ENCODE peak calls at places on chromosomes 2 and 18, in five cellular contexts. O is lower leg skin, R is PC-3, F is BJ, X is A549. S is an unnamed sample.

GRCh38 chr2:230906471-230907230 is 18.4 kb downstream of the GPR55 start:
- DNase-seq in R (no peak), F (no peak), X (no peak), O (peak; percentile 70), S (no peak)

GRCh38 chr2:20523798-20524197 is 76.9 kb downstream of the RHOB start:
- DNase-seq in O (no peak), X (no peak), F (no peak), R (no peak), S (no peak)

GRCh38 chr18:59631583-59632181 is 65.5 kb downstream of the CCBE1 start:
- DNase-seq in O (no peak), R (peak; percentile 59), X (peak; percentile 6), F (no peak), S (no peak)

GRCh38 chr2:200627110-200627770 is 41.4 kb downstream of the AOX1 start:
- DNase-seq in O (no peak), X (no peak), R (no peak), F (no peak), S (no peak)

GRCh38 chr2:105504459-105504858 is 105.6 kb upstream of the FHL2 start:
- DNase-seq in R (no peak), X (no peak), O (no peak), F (no peak), S (no peak)

GRCh38 chr2:66862871-66863650 is 428.1 kb downstream of the MEIS1 start:
- DNase-seq in F (no peak), X (no peak), R (peak; percentile 48), O (no peak), S (no peak)

GRCh38 chr2:234690569-234691225 is 193.8 kb upstream of the ARL4C start:
- DNase-seq in R (peak; percentile 67), F (no peak), X (no peak), O (no peak), S (peak; percentile 53)

GRCh38 chr2:25300001-25300400 is 41.7 kb downstream of the DNMT3A start:
- DNase-seq in F (no peak), R (no peak), X (no peak), O (no peak), S (no peak)

GRCh38 chr2:18479901-18480369 is 80.5 kb downstream of the RDH14 start:
- DNase-seq in R (no peak), O (peak; percentile 91), F (no peak), X (no peak), S (no peak)

GRCh38 chr2:85954192-85954900 is 65.6 kb upstream of the ST3GAL5 start:
- DNase-seq in X (no peak), R (no peak), F (no peak), O (no peak), S (no peak)

GRCh38 chr2:14750433-14750832 is 117.9 kb downstream of the LRATD1 start:
- DNase-seq in X (no peak), R (no peak), F (no peak), O (no peak), S (no peak)

GRCh38 chr2:176443941-176444340 is 174.7 kb downstream of the MTX2 start:
- DNase-seq in X (no peak), F (no peak), R (no peak), O (no peak), S (no peak)

GRCh38 chr18:56900195-56901094 is 246.4 kb upstream of the BOD1L2 start:
- DNase-seq in X (no peak), O (no peak), R (no peak), F (no peak), S (no peak)

GRCh38 chr2:215696998-215697397 is 261.1 kb upstream of the FN1 start:
- DNase-seq in R (no peak), X (no peak), O (no peak), F (no peak), S (no peak)

GRCh38 chr2:172965433-172965832 is 110.2 kb upstream of the MAP3K20 start:
- DNase-seq in R (no peak), O (no peak), X (no peak), F (no peak), S (no peak)

GRCh38 chr2:219551863-219552381 is 8.1 kb downstream of the TMEM198 start:
- DNase-seq in O (no peak), F (no peak), R (no peak), X (no peak), S (no peak)

GRCh38 chr2:406231-406630 is 118.3 kb upstream of the ALKAL2 start:
- DNase-seq in X (no peak), O (peak; percentile 60), F (no peak), R (no peak), S (no peak)

GRCh38 chr2:204842731-204843490 is 297.6 kb downstream of the PARD3B start:
- DNase-seq in F (peak; percentile 86), O (peak; percentile 82), X (peak; percentile 25), R (peak; percentile 84), S (no peak)

GRCh38 chr2:181310967-181311366 is 146.2 kb upstream of the ITGA4 start:
- DNase-seq in F (no peak), X (no peak), R (no peak), O (no peak), S (no peak)

GRCh38 chr18:2998644-2999043 is 14.3 kb downstream of the LPIN2 start:
- DNase-seq in F (no peak), X (no peak), R (no peak), O (no peak), S (no peak)
- H3K4me3 ChIP-seq in F (no peak overlapping the region), X (no peak overlapping the region), R (no peak overlapping the region), O (no peak overlapping the region), S (no peak overlapping the region)

DNA sequence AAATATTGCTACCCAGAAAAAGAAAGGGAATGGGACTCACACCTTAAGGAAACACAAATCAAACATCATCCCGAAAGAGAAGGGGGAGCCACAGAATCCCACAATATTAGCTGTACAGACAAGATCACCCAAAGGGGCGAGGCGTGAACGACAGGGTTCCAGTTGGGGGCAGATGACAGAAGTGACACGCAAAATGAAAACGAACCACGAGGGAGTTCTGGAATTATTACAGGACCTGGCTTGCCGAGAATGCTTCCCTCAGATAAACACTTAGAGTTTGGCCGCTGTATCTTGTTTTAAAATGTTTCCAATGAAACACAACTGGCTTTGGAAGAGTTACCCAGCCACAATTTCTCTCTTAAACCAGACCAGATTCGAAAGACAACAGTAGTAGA is 60.4 kb downstream of the C2orf76 start:
- DNase-seq in X (no peak), O (peak; percentile 77), F (no peak), R (no peak), S (no peak)
- H3K4me3 ChIP-seq in X (no peak overlapping the region), O (no peak overlapping the region), F (no peak overlapping the region), R (no peak overlapping the region), S (no peak overlapping the region)

GRCh38 chr18:36212978-36213303 is 25.6 kb downstream of the MOCOS start:
- DNase-seq in F (no peak), O (no peak), R (no peak), X (no peak), S (no peak)
- H3K4me3 ChIP-seq in F (no peak overlapping the region), O (no peak overlapping the region), R (no peak overlapping the region), X (no peak overlapping the region), S (no peak overlapping the region)

DNA sequence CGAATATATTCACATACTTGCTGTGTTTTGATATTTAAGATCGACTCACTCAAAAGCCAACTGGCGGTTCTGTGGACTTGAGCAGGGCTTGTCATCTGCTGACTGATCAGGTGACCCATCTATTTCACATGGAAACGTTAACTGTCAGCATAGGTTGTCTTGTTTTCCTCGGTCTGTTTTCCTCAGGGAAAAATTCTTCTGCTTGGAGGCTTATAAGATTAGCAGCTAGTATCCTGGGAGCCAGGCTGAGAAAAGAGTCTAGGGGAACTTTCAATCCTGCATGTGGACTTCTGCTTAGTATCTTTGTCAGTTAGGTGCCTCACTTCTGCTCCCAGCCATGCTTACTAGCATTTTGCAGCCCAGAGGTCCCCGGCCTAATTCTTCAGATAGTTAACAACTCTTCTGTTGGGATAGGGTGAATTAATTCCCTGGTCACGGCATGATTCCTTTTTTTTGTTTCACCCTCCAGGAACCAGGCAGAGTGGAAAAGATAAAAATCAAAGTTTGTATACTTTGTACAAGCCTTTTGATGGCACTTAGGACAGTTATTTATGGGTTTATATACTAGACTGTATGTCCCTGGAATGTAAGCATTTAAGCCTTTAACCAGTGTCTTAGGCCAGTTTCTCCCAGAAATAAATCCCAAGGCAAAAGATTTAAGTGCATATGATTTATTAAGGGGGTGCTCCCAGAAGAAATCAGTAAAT is 226.0 kb downstream of the GULP1 start:
- DNase-seq in F (no peak), O (no peak), R (no peak), X (no peak), S (no peak)
- H3K4me3 ChIP-seq in F (no peak overlapping the region), O (no peak overlapping the region), R (no peak overlapping the region), X (no peak overlapping the region), S (no peak overlapping the region)

GRCh38 chr2:127619901-127620705 is 25.9 kb upstream of the GPR17 start:
- DNase-seq in R (peak; percentile 55), F (no peak), O (peak; percentile 64), X (no peak), S (peak; percentile 7)
- H3K4me3 ChIP-seq in R (peak overlapping the region; percentile 36), F (no peak overlapping the region), O (no peak overlapping the region), X (no peak overlapping the region), S (no peak overlapping the region)

DNA sequence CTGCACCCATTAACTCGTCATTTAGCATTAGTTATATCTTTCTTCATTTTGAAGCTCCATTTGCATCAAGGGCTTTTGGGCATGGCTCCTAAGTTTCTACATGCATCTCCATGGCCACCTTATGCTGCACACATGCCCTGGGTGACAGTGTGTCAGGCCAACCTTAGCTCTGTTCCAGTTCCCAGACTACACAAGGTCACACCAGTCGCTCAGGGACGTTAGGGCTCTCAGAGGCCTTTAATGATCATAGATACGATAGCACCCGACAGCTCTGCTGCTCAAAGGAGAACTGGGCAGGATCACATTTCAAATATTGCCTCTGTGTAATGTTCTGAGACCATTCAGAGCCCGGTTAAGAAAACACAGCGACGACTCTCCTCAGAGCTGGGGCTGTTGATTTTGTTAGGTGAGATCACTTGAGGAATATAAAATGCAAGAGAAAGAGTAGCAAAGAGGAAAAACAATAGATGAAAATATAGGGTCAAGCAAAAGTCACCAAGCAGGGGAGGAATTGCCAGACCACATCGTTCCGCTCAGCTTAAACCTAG is 166.6 kb upstream of the TANK start:
- DNase-seq in X (no peak), R (no peak), O (no peak), F (no peak), S (no peak)
- H3K4me3 ChIP-seq in X (no peak overlapping the region), R (no peak overlapping the region), O (no peak overlapping the region), F (no peak overlapping the region), S (no peak overlapping the region)

GRCh38 chr2:74671479-74671878 is 17.4 kb downstream of the SEMA4F start:
- DNase-seq in X (no peak), O (no peak), R (peak; percentile 70), F (peak; percentile 37), S (no peak)
- H3K4me3 ChIP-seq in X (no peak overlapping the region), O (no peak overlapping the region), R (no peak overlapping the region), F (no peak overlapping the region), S (no peak overlapping the region)

GRCh38 chr18:71105078-71105819 is 816.4 kb downstream of the SOCS6 start:
- DNase-seq in X (no peak), R (peak; percentile 4), O (no peak), F (no peak), S (no peak)
- H3K4me3 ChIP-seq in X (no peak overlapping the region), R (no peak overlapping the region), O (no peak overlapping the region), F (no peak overlapping the region), S (no peak overlapping the region)

S was measured in HAP-1.